ENCODE peak calls at places on chromosomes 16 and 17, in nine cellular contexts. One of them, this sample, is unnamed.

GRCh38 chr17:51850206-51850605 is 308.3 kb downstream of the CA10 start:
- DNase-seq in Peyer's patch: no peak
- DNase-seq in T-helper 1 cell: no peak
- DNase-seq in activated CD4-positive, alpha-beta T cell treated with anti-CD3 and anti-CD28 coated beads for 24 hours: no peak
- DNase-seq in mammary epithelial cell: no peak
- DNase-seq in stimulated activated CD4-positive, alpha-beta T cell treated with anti-CD3 and anti-CD28 coated beads, Interleukin-4, amount 100 ng/mL, for 1 hour: no peak
- DNase-seq in KG1: no peak
- DNase-seq in left lung: no peak
- DNase-seq in posterior cingulate gyrus: no peak
- DNase-seq in this sample: no peak

GRCh38 chr16:56625140-56625942 is at the start of gene MT1E:
- DNase-seq in activated CD4-positive, alpha-beta T cell treated with anti-CD3 and anti-CD28 coated beads for 24 hours: peak; percentile 55
- DNase-seq in mammary epithelial cell: peak; percentile 74
- DNase-seq in T-helper 1 cell: peak; percentile 81
- DNase-seq in KG1: no peak
- DNase-seq in posterior cingulate gyrus: no peak
- DNase-seq in stimulated activated CD4-positive, alpha-beta T cell treated with anti-CD3 and anti-CD28 coated beads, Interleukin-4, amount 100 ng/mL, for 1 hour: peak; percentile 79
- DNase-seq in left lung: peak; percentile 89
- DNase-seq in Peyer's patch: no peak
- DNase-seq in this sample: peak; percentile 38

GRCh38 chr17:78535285-78536197 is 41.7 kb downstream of the DNAH17 start:
- DNase-seq in Peyer's patch: no peak
- DNase-seq in KG1: no peak
- DNase-seq in left lung: no peak
- DNase-seq in mammary epithelial cell: peak; percentile 55
- DNase-seq in T-helper 1 cell: peak; percentile 71
- DNase-seq in stimulated activated CD4-positive, alpha-beta T cell treated with anti-CD3 and anti-CD28 coated beads, Interleukin-4, amount 100 ng/mL, for 1 hour: no peak
- DNase-seq in posterior cingulate gyrus: no peak
- DNase-seq in activated CD4-positive, alpha-beta T cell treated with anti-CD3 and anti-CD28 coated beads for 24 hours: no peak
- DNase-seq in this sample: no peak

GRCh38 chr17:5121186-5121841 is 5.5 kb downstream of the USP6 start:
- DNase-seq in activated CD4-positive, alpha-beta T cell treated with anti-CD3 and anti-CD28 coated beads for 24 hours: no peak
- DNase-seq in T-helper 1 cell: no peak
- DNase-seq in posterior cingulate gyrus: no peak
- DNase-seq in KG1: no peak
- DNase-seq in left lung: no peak
- DNase-seq in mammary epithelial cell: no peak
- DNase-seq in Peyer's patch: no peak
- DNase-seq in stimulated activated CD4-positive, alpha-beta T cell treated with anti-CD3 and anti-CD28 coated beads, Interleukin-4, amount 100 ng/mL, for 1 hour: no peak
- DNase-seq in this sample: no peak

GRCh38 chr17:67629963-67630320 is 87.8 kb upstream of the NOL11 start:
- DNase-seq in posterior cingulate gyrus: no peak
- DNase-seq in KG1: no peak
- DNase-seq in mammary epithelial cell: peak; percentile 38
- DNase-seq in left lung: no peak
- DNase-seq in T-helper 1 cell: peak; percentile 12
- DNase-seq in activated CD4-positive, alpha-beta T cell treated with anti-CD3 and anti-CD28 coated beads for 24 hours: no peak
- DNase-seq in stimulated activated CD4-positive, alpha-beta T cell treated with anti-CD3 and anti-CD28 coated beads, Interleukin-4, amount 100 ng/mL, for 1 hour: no peak
- DNase-seq in Peyer's patch: no peak
- DNase-seq in this sample: no peak

GRCh38 chr16:58499615-58500328 is at the start of gene NDRG4:
- DNase-seq in left lung: peak; percentile 72
- DNase-seq in stimulated activated CD4-positive, alpha-beta T cell treated with anti-CD3 and anti-CD28 coated beads, Interleukin-4, amount 100 ng/mL, for 1 hour: no peak
- DNase-seq in activated CD4-positive, alpha-beta T cell treated with anti-CD3 and anti-CD28 coated beads for 24 hours: no peak
- DNase-seq in posterior cingulate gyrus: peak; percentile 96
- DNase-seq in KG1: no peak
- DNase-seq in Peyer's patch: peak; percentile 31
- DNase-seq in mammary epithelial cell: peak; percentile 64
- DNase-seq in T-helper 1 cell: peak; percentile 32
- DNase-seq in this sample: peak; percentile 86

GRCh38 chr17:67262420-67262819 is 17.4 kb upstream of the HELZ start:
- DNase-seq in left lung: no peak
- DNase-seq in Peyer's patch: no peak
- DNase-seq in T-helper 1 cell: no peak
- DNase-seq in activated CD4-positive, alpha-beta T cell treated with anti-CD3 and anti-CD28 coated beads for 24 hours: no peak
- DNase-seq in stimulated activated CD4-positive, alpha-beta T cell treated with anti-CD3 and anti-CD28 coated beads, Interleukin-4, amount 100 ng/mL, for 1 hour: no peak
- DNase-seq in KG1: no peak
- DNase-seq in mammary epithelial cell: no peak
- DNase-seq in posterior cingulate gyrus: no peak
- DNase-seq in this sample: no peak

GRCh38 chr16:979859-980594 is 1.5 kb upstream of the SOX8 start:
- DNase-seq in activated CD4-positive, alpha-beta T cell treated with anti-CD3 and anti-CD28 coated beads for 24 hours: no peak
- DNase-seq in Peyer's patch: no peak
- DNase-seq in KG1: no peak
- DNase-seq in stimulated activated CD4-positive, alpha-beta T cell treated with anti-CD3 and anti-CD28 coated beads, Interleukin-4, amount 100 ng/mL, for 1 hour: no peak
- DNase-seq in posterior cingulate gyrus: no peak
- DNase-seq in left lung: no peak
- DNase-seq in mammary epithelial cell: no peak
- DNase-seq in T-helper 1 cell: no peak
- DNase-seq in this sample: no peak

GRCh38 chr16:10828851-10829331 is 10.3 kb upstream of the TVP23A start:
- DNase-seq in T-helper 1 cell: no peak
- DNase-seq in activated CD4-positive, alpha-beta T cell treated with anti-CD3 and anti-CD28 coated beads for 24 hours: no peak
- DNase-seq in mammary epithelial cell: peak; percentile 73
- DNase-seq in left lung: peak; percentile 94
- DNase-seq in stimulated activated CD4-positive, alpha-beta T cell treated with anti-CD3 and anti-CD28 coated beads, Interleukin-4, amount 100 ng/mL, for 1 hour: no peak
- DNase-seq in Peyer's patch: peak; percentile 35
- DNase-seq in posterior cingulate gyrus: peak; percentile 77
- DNase-seq in KG1: no peak
- DNase-seq in this sample: peak; percentile 72

GRCh38 chr16:86046026-86046713 is 147.2 kb downstream of the IRF8 start:
- DNase-seq in Peyer's patch: no peak
- DNase-seq in posterior cingulate gyrus: no peak
- DNase-seq in left lung: no peak
- DNase-seq in T-helper 1 cell: no peak
- DNase-seq in stimulated activated CD4-positive, alpha-beta T cell treated with anti-CD3 and anti-CD28 coated beads, Interleukin-4, amount 100 ng/mL, for 1 hour: no peak
- DNase-seq in KG1: no peak
- DNase-seq in activated CD4-positive, alpha-beta T cell treated with anti-CD3 and anti-CD28 coated beads for 24 hours: no peak
- DNase-seq in mammary epithelial cell: no peak
- DNase-seq in this sample: no peak

GRCh38 chr17:2624292-2624731 is 30.9 kb downstream of the PAFAH1B1 start:
- DNase-seq in Peyer's patch: peak; percentile 43
- DNase-seq in activated CD4-positive, alpha-beta T cell treated with anti-CD3 and anti-CD28 coated beads for 24 hours: no peak
- DNase-seq in T-helper 1 cell: no peak
- DNase-seq in left lung: no peak
- DNase-seq in KG1: no peak
- DNase-seq in stimulated activated CD4-positive, alpha-beta T cell treated with anti-CD3 and anti-CD28 coated beads, Interleukin-4, amount 100 ng/mL, for 1 hour: no peak
- DNase-seq in mammary epithelial cell: no peak
- DNase-seq in posterior cingulate gyrus: no peak
- DNase-seq in this sample: no peak

GRCh38 chr17:7220593-7221280 is 999 bp downstream of the ACADVL start:
- DNase-seq in T-helper 1 cell: peak; percentile 75
- DNase-seq in posterior cingulate gyrus: no peak
- DNase-seq in mammary epithelial cell: peak; percentile 58
- DNase-seq in Peyer's patch: peak; percentile 57
- DNase-seq in activated CD4-positive, alpha-beta T cell treated with anti-CD3 and anti-CD28 coated beads for 24 hours: no peak
- DNase-seq in KG1: no peak
- DNase-seq in stimulated activated CD4-positive, alpha-beta T cell treated with anti-CD3 and anti-CD28 coated beads, Interleukin-4, amount 100 ng/mL, for 1 hour: peak; percentile 55
- DNase-seq in left lung: no peak
- DNase-seq in this sample: no peak

GRCh38 chr17:1039511-1040215 is 42.7 kb downstream of the TIMM22 start:
- DNase-seq in KG1: no peak
- DNase-seq in mammary epithelial cell: no peak
- DNase-seq in posterior cingulate gyrus: peak; percentile 60
- DNase-seq in activated CD4-positive, alpha-beta T cell treated with anti-CD3 and anti-CD28 coated beads for 24 hours: no peak
- DNase-seq in left lung: peak; percentile 95
- DNase-seq in Peyer's patch: no peak
- DNase-seq in T-helper 1 cell: no peak
- DNase-seq in stimulated activated CD4-positive, alpha-beta T cell treated with anti-CD3 and anti-CD28 coated beads, Interleukin-4, amount 100 ng/mL, for 1 hour: no peak
- DNase-seq in this sample: peak; percentile 69

GRCh38 chr16:25258856-25259179 is 1.2 kb upstream of the ZKSCAN2 start:
- DNase-seq in activated CD4-positive, alpha-beta T cell treated with anti-CD3 and anti-CD28 coated beads for 24 hours: no peak
- DNase-seq in Peyer's patch: no peak
- DNase-seq in stimulated activated CD4-positive, alpha-beta T cell treated with anti-CD3 and anti-CD28 coated beads, Interleukin-4, amount 100 ng/mL, for 1 hour: no peak
- DNase-seq in T-helper 1 cell: no peak
- DNase-seq in left lung: no peak
- DNase-seq in mammary epithelial cell: no peak
- DNase-seq in posterior cingulate gyrus: no peak
- DNase-seq in KG1: no peak
- DNase-seq in this sample: no peak

GRCh38 chr17:50565559-50566350 is 5.2 kb downstream of the CACNA1G start:
- DNase-seq in stimulated activated CD4-positive, alpha-beta T cell treated with anti-CD3 and anti-CD28 coated beads, Interleukin-4, amount 100 ng/mL, for 1 hour: no peak
- DNase-seq in activated CD4-positive, alpha-beta T cell treated with anti-CD3 and anti-CD28 coated beads for 24 hours: no peak
- DNase-seq in T-helper 1 cell: no peak
- DNase-seq in Peyer's patch: no peak
- DNase-seq in KG1: no peak
- DNase-seq in left lung: no peak
- DNase-seq in posterior cingulate gyrus: peak; percentile 80
- DNase-seq in mammary epithelial cell: no peak
- DNase-seq in this sample: peak; percentile 47

GRCh38 chr16:72537684-72538083 is 365.7 kb upstream of the PMFBP1 start:
- DNase-seq in KG1: no peak
- DNase-seq in left lung: no peak
- DNase-seq in mammary epithelial cell: peak; percentile 25
- DNase-seq in T-helper 1 cell: no peak
- DNase-seq in activated CD4-positive, alpha-beta T cell treated with anti-CD3 and anti-CD28 coated beads for 24 hours: no peak
- DNase-seq in Peyer's patch: no peak
- DNase-seq in posterior cingulate gyrus: no peak
- DNase-seq in stimulated activated CD4-positive, alpha-beta T cell treated with anti-CD3 and anti-CD28 coated beads, Interleukin-4, amount 100 ng/mL, for 1 hour: no peak
- DNase-seq in this sample: no peak

GRCh38 chr17:36128411-36128978 is 24.9 kb downstream of the CCL4 start:
- DNase-seq in T-helper 1 cell: no peak
- DNase-seq in mammary epithelial cell: no peak
- DNase-seq in Peyer's patch: no peak
- DNase-seq in stimulated activated CD4-positive, alpha-beta T cell treated with anti-CD3 and anti-CD28 coated beads, Interleukin-4, amount 100 ng/mL, for 1 hour: no peak
- DNase-seq in activated CD4-positive, alpha-beta T cell treated with anti-CD3 and anti-CD28 coated beads for 24 hours: no peak
- DNase-seq in left lung: no peak
- DNase-seq in posterior cingulate gyrus: no peak
- DNase-seq in KG1: no peak
- DNase-seq in this sample: no peak

GRCh38 chr17:78414178-78415162 is 36.0 kb downstream of the PGS1 start:
- DNase-seq in Peyer's patch: peak; percentile 34
- DNase-seq in T-helper 1 cell: peak; percentile 89
- DNase-seq in left lung: peak; percentile 83
- DNase-seq in KG1: no peak
- DNase-seq in activated CD4-positive, alpha-beta T cell treated with anti-CD3 and anti-CD28 coated beads for 24 hours: no peak
- DNase-seq in mammary epithelial cell: no peak
- DNase-seq in posterior cingulate gyrus: no peak
- DNase-seq in stimulated activated CD4-positive, alpha-beta T cell treated with anti-CD3 and anti-CD28 coated beads, Interleukin-4, amount 100 ng/mL, for 1 hour: peak; percentile 56
- DNase-seq in this sample: no peak

This sample was measured in hippocampal formation.